ENCODE peak calls at places on chromosome 3, in six cellular contexts. U is GM04503; X is WTC11; V is activated T-cell treated with anti-CD3 and anti-CD28 coated beads for 48 hours; H is stimulated activated CD8-positive, alpha-beta memory T cell treated with anti-CD3 and anti-CD28 coated beads, Interleukin-15, amount 100 ng/mL, for 1 hour; E is H7. W is an unnamed sample.

GRCh38 chr3:104005815-104006214 is 1360.9 kb upstream of the ALCAM start:
- DNase-seq in X (no peak), E (no peak), U (no peak), H (no peak), V (no peak), W (no peak)

GRCh38 chr3:64741344-64741743 is 53.5 kb upstream of the ADAMTS9 start:
- DNase-seq in E (no peak), U (no peak), X (no peak), V (no peak), H (no peak), W (no peak)

GRCh38 chr3:31580645-31581044 is 47.9 kb downstream of the STT3B start:
- DNase-seq in X (no peak), H (no peak), V (no peak), E (no peak), U (no peak), W (no peak)

GRCh38 chr3:151787626-151788025 is 26.3 kb upstream of the AADAC start:
- DNase-seq in X (no peak), V (no peak), H (no peak), E (no peak), U (no peak), W (no peak)

GRCh38 chr3:42764561-42765295 is 8.3 kb downstream of the CCDC13 start:
- DNase-seq in H (no peak), V (no peak), U (no peak), E (no peak), X (no peak), W (no peak)

GRCh38 chr3:42872718-42873117 is 3.0 kb downstream of the CYP8B1 start:
- DNase-seq in X (no peak), V (no peak), E (no peak), U (no peak), H (no peak), W (peak; percentile 6)

GRCh38 chr3:43379343-43379742 is 93.0 kb downstream of the SNRK start:
- DNase-seq in X (no peak), U (peak; percentile 47), V (no peak), E (no peak), H (no peak), W (no peak)

GRCh38 chr3:104598848-104599501 is 767.7 kb upstream of the ALCAM start:
- DNase-seq in U (no peak), E (no peak), H (no peak), X (no peak), V (no peak), W (no peak)

GRCh38 chr3:150972379-150972985 is at the start of gene CLRN1:
- DNase-seq in H (no peak), U (no peak), V (no peak), X (no peak), E (no peak), W (no peak)

GRCh38 chr3:58659051-58659675 is 7.4 kb downstream of the FAM3D start:
- DNase-seq in E (peak; percentile 85), H (no peak), U (no peak), V (no peak), X (peak; percentile 51), W (peak; percentile 55)

GRCh38 chr3:53817211-53817610 is 29.0 kb downstream of the CHDH start:
- DNase-seq in H (no peak), V (no peak), E (no peak), U (no peak), X (no peak), W (no peak)

GRCh38 chr3:9649791-9650521 is 651 bp downstream of the MTMR14 start:
- DNase-seq in X (no peak), H (no peak), E (peak; percentile 51), U (no peak), V (no peak), W (no peak)

GRCh38 chr3:14152233-14152962 is 26.0 kb downstream of the XPC start:
- DNase-seq in E (peak; percentile 73), U (no peak), V (no peak), X (no peak), H (no peak), W (no peak)

GRCh38 chr3:160686955-160687535 is 10.1 kb downstream of the ARL14 start:
- DNase-seq in V (no peak), H (no peak), E (no peak), U (no peak), X (no peak), W (no peak)

GRCh38 chr3:194224536-194224935 is 88.6 kb downstream of the HES1 start:
- DNase-seq in V (no peak), U (no peak), X (no peak), H (no peak), E (no peak), W (no peak)

GRCh38 chr3:182568206-182568605 is 225.1 kb upstream of the ATP11B start:
- DNase-seq in X (no peak), E (peak; percentile 9), U (no peak), V (no peak), H (no peak), W (no peak)

GRCh38 chr3:59563966-59564365 is 514.1 kb upstream of the CFAP20DC start:
- DNase-seq in U (no peak), X (no peak), V (no peak), H (no peak), E (no peak), W (no peak)

GRCh38 chr3:13282986-13283876 is 136.9 kb downstream of the NUP210 start:
- DNase-seq in E (peak; percentile 90), H (no peak), X (peak; percentile 69), U (no peak), V (peak; percentile 28), W (peak; percentile 74)

GRCh38 chr3:54527953-54528352 is 399.9 kb downstream of the LRTM1 start:
- DNase-seq in X (no peak), U (no peak), E (no peak), V (no peak), H (no peak), W (peak; percentile 10)

W was measured in ecto neural progenitor cell.